ENCODE peak calls at places on chromosomes 7 and 10, in eight cellular contexts. J is CD4-positive, alpha-beta T cell; S is fibroblast of pulmonary artery; L is kidney; K is left ventricle myocardium inferior; W is activated B cell treated with CpG ODN at 0.5 μM for 24 hours; N is CD8-positive, alpha-beta T cell; M is Panc1. R is an unnamed sample.

GRCh38 chr10:77231884-77232283 is 405.7 kb downstream of the KCNMA1 start:
- DNase-seq in J (no peak), S (no peak), L (no peak), K (no peak), W (no peak), N (no peak), M (no peak), R (no peak)

GRCh38 chr7:12030116-12030515 is 181.0 kb upstream of the TMEM106B start:
- DNase-seq in J (no peak), S (no peak), L (no peak), K (no peak), W (no peak), N (no peak), M (no peak), R (no peak)

GRCh38 chr10:62380002-62380401 is 5.8 kb downstream of the ZNF365 start:
- DNase-seq in J (no peak), S (peak; percentile 19), L (no peak), K (no peak), W (no peak), N (no peak), M (peak; percentile 85), R (no peak)

GRCh38 chr10:79403441-79404230 is 41.8 kb downstream of the ZCCHC24 start:
- DNase-seq in J (no peak), S (peak; percentile 87), L (peak; percentile 85), K (peak; percentile 66), W (no peak), N (no peak), M (no peak), R (no peak)

GRCh38 chr10:122331615-122332446 is 42.7 kb upstream of the PLEKHA1 start:
- DNase-seq in J (no peak), S (no peak), L (no peak), K (no peak), W (no peak), N (no peak), M (no peak), R (no peak)

GRCh38 chr10:124745678-124746077 is 1.5 kb upstream of the FAM53B start:
- DNase-seq in J (no peak), S (peak; percentile 79), L (no peak), K (no peak), W (no peak), N (peak; percentile 47), M (peak; percentile 39), R (no peak)

GRCh38 chr7:1586126-1586826 is 16.4 kb upstream of the PSMG3 start:
- DNase-seq in J (no peak), S (no peak), L (no peak), K (no peak), W (no peak), N (no peak), M (no peak), R (peak; percentile 83)

GRCh38 chr7:133682364-133683181 is 429.7 kb downstream of the EXOC4 start:
- DNase-seq in J (no peak), S (no peak), L (no peak), K (no peak), W (no peak), N (no peak), M (no peak), R (no peak)

GRCh38 chr10:90592903-90593302 is 264.9 kb downstream of the HTR7 start:
- DNase-seq in J (no peak), S (peak; percentile 82), L (peak; percentile 61), K (peak; percentile 19), W (no peak), N (no peak), M (peak; percentile 28), R (peak; percentile 23)

GRCh38 chr7:33853361-33854062 is 51.8 kb upstream of the BMPER start:
- DNase-seq in J (no peak), S (peak; percentile 76), L (no peak), K (no peak), W (no peak), N (no peak), M (no peak), R (no peak)

GRCh38 chr7:131302876-131303707 is 24.6 kb upstream of the MKLN1 start:
- DNase-seq in J (peak; percentile 14), S (peak; percentile 44), L (no peak), K (peak; percentile 23), W (no peak), N (peak; percentile 60), M (no peak), R (no peak)

GRCh38 chr10:43683451-43684197 is 34.9 kb upstream of the ZNF32 start:
- DNase-seq in J (no peak), S (peak; percentile 13), L (no peak), K (no peak), W (no peak), N (no peak), M (no peak), R (no peak)
- TF ChIP-seq CTCF in J (peak; percentile 52), S (peak; percentile 51), L (peak; percentile 31), K (peak; percentile 47), W (no peak), N (peak; percentile 58), M (peak; percentile 85), R (peak; percentile 26)

DNA sequence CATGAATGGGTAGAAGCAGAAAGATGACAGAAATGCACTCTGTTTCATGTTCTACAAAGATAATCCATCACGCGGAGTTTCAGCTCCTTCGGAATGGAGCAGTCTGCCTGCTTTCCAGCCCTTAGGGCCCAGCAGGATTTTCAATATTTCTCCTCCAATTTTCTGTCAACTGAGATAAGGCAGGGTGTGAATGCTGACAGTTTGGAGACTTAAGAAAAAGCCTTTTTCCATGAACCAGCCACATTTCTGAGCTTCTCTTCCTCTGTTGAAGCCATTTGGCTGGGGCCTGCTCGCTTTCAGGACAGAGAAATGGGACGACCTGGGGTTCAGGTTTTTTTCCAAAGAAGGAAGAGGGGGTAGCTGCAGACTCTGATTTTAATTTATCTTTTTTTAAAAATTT is 210.9 kb downstream of the NEBL start:
- DNase-seq in J (no peak), S (no peak), L (no peak), K (no peak), W (no peak), N (no peak), M (no peak), R (no peak)
- TF ChIP-seq CTCF in J (no peak), S (no peak), L (no peak), K (no peak), W (no peak), N (no peak), M (no peak), R (no peak)

GRCh38 chr10:128660726-128661125 is 534.5 kb upstream of the MKI67 start:
- DNase-seq in J (no peak), S (no peak), L (no peak), K (no peak), W (no peak), N (no peak), M (no peak), R (no peak)
- TF ChIP-seq CTCF in J (no peak), S (no peak), L (no peak), K (no peak), W (no peak), N (no peak), M (peak; percentile 23), R (no peak)

GRCh38 chr7:8035647-8036518 is 67.3 kb downstream of the GLCCI1 start:
- DNase-seq in J (no peak), S (peak; percentile 56), L (no peak), K (no peak), W (no peak), N (peak; percentile 52), M (peak; percentile 12), R (no peak)
- TF ChIP-seq CTCF in J (peak; percentile 65), S (peak; percentile 61), L (peak; percentile 44), K (peak; percentile 29), W (no peak), N (peak; percentile 55), M (peak; percentile 80), R (peak; percentile 33)

R was measured in D721Med.